ENCODE peak calls at places on chromosomes 4 and X, in six cellular contexts. O is colonic mucosa, T is HL-60, Q is neural crest cell, V is coronary artery, F is fibroblast of pulmonary artery. K is an unnamed sample.
A peak's percentile ranks its signal among the peaks of the same experiment; 100 is the strongest.

GRCh38 chrX:446243-446642 is 59.5 kb upstream of the PPP2R3B start:
- DNase-seq in Q (no peak), F (no peak), T (no peak), O (no peak), V (no peak), K (peak; percentile 13)

GRCh38 chr4:79682801-79683217 is 274.8 kb upstream of the GK2 start:
- DNase-seq in V (no peak), O (no peak), Q (no peak), F (no peak), T (no peak), K (no peak)

GRCh38 chrX:83916525-83916924 is 55.6 kb downstream of the CYLC1 start:
- DNase-seq in F (peak; percentile 0), T (no peak), O (no peak), Q (peak; percentile 3), V (no peak), K (no peak)

GRCh38 chr4:102620697-102621497 is 119.7 kb downstream of the NFKB1 start:
- DNase-seq in V (no peak), F (peak; percentile 84), T (no peak), O (peak; percentile 60), Q (no peak), K (no peak)

GRCh38 chrX:44872319-44872816 is 620 bp upstream of the KDM6A start:
- DNase-seq in T (no peak), Q (no peak), F (peak; percentile 17), V (peak; percentile 83), O (peak; percentile 63), K (peak; percentile 75)

GRCh38 chrX:136143714-136144113 is 3.6 kb upstream of the FHL1 start:
- DNase-seq in O (no peak), V (no peak), F (no peak), Q (no peak), T (no peak), K (no peak)

GRCh38 chr4:47101453-47101852 is 70.1 kb downstream of the GABRB1 start:
- DNase-seq in T (no peak), O (no peak), F (no peak), Q (no peak), V (no peak), K (no peak)

GRCh38 chrX:33336783-33337182 is 125.4 kb upstream of the DMD start:
- DNase-seq in O (no peak), F (peak; percentile 29), T (no peak), V (no peak), Q (peak; percentile 34), K (no peak)

GRCh38 chrX:63513825-63514574 is 162.9 kb upstream of the SPIN4 start:
- DNase-seq in F (peak; percentile 84), O (no peak), V (no peak), T (no peak), Q (no peak), K (no peak)

GRCh38 chr4:71229477-71230257 is 109.2 kb upstream of the SLC4A4 start:
- DNase-seq in F (peak; percentile 65), T (no peak), O (peak; percentile 41), V (no peak), Q (peak; percentile 25), K (no peak)

GRCh38 chr4:76765473-76766183 is 132.3 kb downstream of the SOWAHB start:
- DNase-seq in T (no peak), V (no peak), O (no peak), Q (no peak), F (no peak), K (no peak)

GRCh38 chr4:75344915-75345314 is 169.3 kb downstream of the RCHY1 start:
- DNase-seq in V (no peak), Q (no peak), O (no peak), F (peak; percentile 80), T (no peak), K (no peak)

GRCh38 chr4:172842759-172843158 is 325.9 kb upstream of the GALNT7 start:
- DNase-seq in T (no peak), Q (peak; percentile 8), F (no peak), O (no peak), V (no peak), K (no peak)

GRCh38 chr4:157634057-157634456 is 413.5 kb downstream of the GRIA2 start:
- DNase-seq in T (no peak), Q (no peak), O (no peak), F (no peak), V (no peak), K (no peak)

GRCh38 chrX:2928127-2928582 is 984 bp downstream of the ARSD start:
- DNase-seq in T (no peak), F (no peak), V (peak; percentile 85), Q (peak; percentile 63), O (peak; percentile 69), K (no peak)

GRCh38 chr4:94757192-94758140 is at the start of gene BMPR1B:
- DNase-seq in Q (peak; percentile 42), O (no peak), V (no peak), T (no peak), F (peak; percentile 64), K (no peak)

GRCh38 chr4:81921757-81922159 is 450.1 kb upstream of the RASGEF1B start:
- DNase-seq in T (no peak), O (no peak), V (no peak), Q (no peak), F (no peak), K (no peak)

GRCh38 chr4:184387351-184387750 is 87.0 kb downstream of the IRF2 start:
- DNase-seq in Q (no peak), F (no peak), V (no peak), T (no peak), O (no peak), K (no peak)

GRCh38 chr4:38612996-38613395 is 51.0 kb upstream of the KLF3 start:
- DNase-seq in V (no peak), F (peak; percentile 35), T (no peak), O (no peak), Q (no peak), K (no peak)

GRCh38 chrX:47581731-47582647 is at the start of gene TIMP1:
- DNase-seq in F (peak; percentile 95), Q (peak; percentile 52), T (no peak), V (peak; percentile 93), O (peak; percentile 84), K (peak; percentile 97)

GRCh38 chr4:88335092-88335665 is 43.5 kb upstream of the HERC6 start:
- DNase-seq in T (no peak), F (no peak), Q (no peak), O (peak; percentile 18), V (no peak), K (no peak)

GRCh38 chr4:27239651-27240050 is 379.0 kb downstream of the STIM2 start:
- DNase-seq in O (no peak), F (no peak), V (no peak), Q (no peak), T (no peak), K (no peak)

GRCh38 chr4:179530953-179531352 is 2088.7 kb upstream of the AGA start:
- DNase-seq in V (no peak), T (no peak), Q (no peak), F (no peak), O (no peak), K (no peak)

GRCh38 chrX:151754042-151754419 is 19.5 kb downstream of the CNGA2 start:
- DNase-seq in Q (no peak), O (no peak), F (peak; percentile 22), V (no peak), T (no peak), K (no peak)

GRCh38 chr4:89645512-89645911 is 191.4 kb downstream of the SNCA start:
- DNase-seq in T (no peak), Q (no peak), F (no peak), V (no peak), O (no peak), K (no peak)

GRCh38 chr4:89639395-89639794 is 197.6 kb downstream of the SNCA start:
- DNase-seq in T (no peak), O (no peak), F (no peak), Q (no peak), V (no peak), K (no peak)

GRCh38 chr4:89641367-89641687 is 195.6 kb downstream of the SNCA start:
- DNase-seq in Q (no peak), F (no peak), O (no peak), V (no peak), T (no peak), K (no peak)

DNA sequence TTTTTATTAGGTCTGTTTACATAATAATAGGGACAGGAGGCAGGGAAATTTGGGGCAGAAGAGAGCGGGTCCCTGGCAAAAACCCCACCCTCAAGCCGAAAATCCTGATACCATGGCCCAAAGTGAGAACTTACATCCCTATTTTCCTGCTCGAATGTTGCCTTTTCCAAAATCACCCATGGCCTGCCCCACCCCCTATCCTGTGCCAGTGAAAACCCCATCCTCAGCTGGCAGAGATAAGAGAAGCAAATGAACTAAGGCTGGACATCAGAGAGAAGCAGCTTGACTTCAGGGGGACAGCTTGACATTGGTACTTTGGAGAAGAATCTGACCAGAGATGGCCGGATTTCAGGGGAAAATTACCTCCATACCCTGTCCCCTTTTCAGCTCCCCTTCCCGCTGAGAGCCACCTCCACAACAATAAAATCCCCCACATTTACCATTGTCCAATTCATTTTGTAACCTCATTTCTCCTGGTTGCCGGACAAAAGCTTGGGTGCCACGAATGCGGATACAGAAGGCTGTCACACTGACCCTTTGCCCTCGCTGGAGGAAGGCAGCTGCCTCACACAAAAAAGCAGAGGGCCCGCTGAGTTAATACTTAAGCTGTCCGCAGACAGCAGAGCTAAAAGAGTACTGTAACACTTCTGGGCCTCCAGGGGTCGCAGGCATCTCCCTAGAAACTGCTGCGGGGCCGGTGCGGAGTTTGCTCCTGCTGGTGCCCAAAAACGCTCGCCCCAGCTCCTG is 196.2 kb downstream of the SNCA start:
- DNase-seq in V (no peak), F (peak; percentile 71), Q (peak; percentile 58), O (peak; percentile 50), T (no peak), K (peak; percentile 61)
- TF ChIP-seq CTCF in V (no peak), F (peak; percentile 73), Q (peak; percentile 79), O (no peak), T (peak; percentile 2), K (peak; percentile 82)

DNA sequence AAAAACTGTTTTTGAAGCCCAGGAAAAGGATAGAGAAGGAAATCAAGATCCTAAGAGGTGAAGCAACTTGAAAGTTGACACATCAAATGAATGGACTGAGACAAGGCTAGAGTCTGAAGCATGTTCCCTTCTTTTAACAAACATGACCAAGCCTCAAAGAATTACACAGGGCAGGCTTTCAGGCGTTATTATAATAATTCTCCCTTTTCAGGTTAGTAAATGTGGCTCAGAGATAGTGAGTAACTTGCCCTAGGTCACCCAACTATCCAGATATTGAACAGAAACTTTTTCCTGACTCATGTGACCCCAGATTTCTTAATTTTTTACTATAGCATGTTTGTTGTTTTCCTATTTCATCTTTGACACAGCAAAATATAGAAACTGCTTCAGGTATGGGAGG is 91.7 kb downstream of the PPP1R2C start:
- DNase-seq in O (no peak), V (no peak), T (no peak), Q (no peak), F (no peak), K (no peak)
- TF ChIP-seq CTCF in O (no peak), V (no peak), T (no peak), Q (no peak), F (no peak), K (no peak)

DNA sequence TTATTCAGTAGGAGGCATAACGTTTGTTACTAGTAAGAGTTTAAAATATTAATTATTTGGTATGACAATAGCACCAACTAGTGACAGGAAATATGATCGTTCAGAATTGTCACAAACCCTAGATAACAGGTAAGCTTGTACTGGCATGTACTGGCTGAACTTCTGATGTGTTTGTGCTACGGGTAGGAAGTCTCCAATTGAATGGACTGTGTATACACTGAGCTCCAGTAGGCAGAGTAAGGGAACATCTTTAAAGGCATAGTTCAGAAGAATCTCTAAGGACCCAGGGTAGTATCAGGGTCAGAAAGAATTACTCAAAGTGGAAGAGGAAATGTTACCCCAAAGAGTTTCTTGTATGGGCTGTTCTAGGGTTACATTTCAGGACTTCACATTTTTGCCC is 230.4 kb downstream of the EDA2R start:
- DNase-seq in Q (no peak), T (no peak), V (no peak), F (no peak), O (no peak), K (no peak)
- TF ChIP-seq CTCF in Q (no peak), T (no peak), V (no peak), F (no peak), O (peak; percentile 31), K (no peak)

GRCh38 chrX:129609395-129609794 is 45.4 kb downstream of the APLN start:
- DNase-seq in V (no peak), Q (no peak), T (no peak), O (no peak), F (no peak), K (no peak)
- TF ChIP-seq CTCF in V (no peak), Q (no peak), T (no peak), O (no peak), F (peak; percentile 20), K (peak; percentile 24)

K was measured in chondrocyte.